ENCODE peak calls at places on chromosomes 12 and 14, in six cellular contexts. One of them, this sample, is unnamed.

GRCh38 chr12:68222336-68222735 is 3.3 kb downstream of the IL26 start:
- DNase-seq in heart right ventricle: no peak
- DNase-seq in IMR-90: peak; percentile 58
- DNase-seq in nephron progenitor cell: no peak
- DNase-seq in epithelial cell of esophagus: peak; percentile 76
- DNase-seq in GM12864: no peak
- DNase-seq in this sample: no peak

GRCh38 chr12:64883264-64884163 is 59.1 kb downstream of the TBC1D30 start:
- DNase-seq in heart right ventricle: no peak
- DNase-seq in IMR-90: no peak
- DNase-seq in nephron progenitor cell: no peak
- DNase-seq in epithelial cell of esophagus: no peak
- DNase-seq in GM12864: no peak
- DNase-seq in this sample: no peak

GRCh38 chr12:9669534-9669933 is at the start of gene CLEC2D:
- DNase-seq in heart right ventricle: no peak
- DNase-seq in IMR-90: no peak
- DNase-seq in nephron progenitor cell: no peak
- DNase-seq in epithelial cell of esophagus: no peak
- DNase-seq in GM12864: peak; percentile 94
- DNase-seq in this sample: no peak

GRCh38 chr12:23585782-23586163 is 363.7 kb downstream of the SOX5 start:
- DNase-seq in heart right ventricle: no peak
- DNase-seq in IMR-90: no peak
- DNase-seq in nephron progenitor cell: no peak
- DNase-seq in epithelial cell of esophagus: no peak
- DNase-seq in GM12864: no peak
- DNase-seq in this sample: no peak

GRCh38 chr12:50590869-50591268 is 86.1 kb downstream of the DIP2B start:
- DNase-seq in heart right ventricle: no peak
- DNase-seq in IMR-90: no peak
- DNase-seq in nephron progenitor cell: no peak
- DNase-seq in epithelial cell of esophagus: no peak
- DNase-seq in GM12864: no peak
- DNase-seq in this sample: no peak

GRCh38 chr12:58541300-58541690 is 379.0 kb downstream of the LRIG3 start:
- DNase-seq in heart right ventricle: no peak
- DNase-seq in IMR-90: peak; percentile 10
- DNase-seq in nephron progenitor cell: no peak
- DNase-seq in epithelial cell of esophagus: no peak
- DNase-seq in GM12864: no peak
- DNase-seq in this sample: no peak

GRCh38 chr14:61841145-61841544 is 78.9 kb downstream of the SNAPC1 start:
- DNase-seq in heart right ventricle: no peak
- DNase-seq in IMR-90: no peak
- DNase-seq in nephron progenitor cell: no peak
- DNase-seq in epithelial cell of esophagus: no peak
- DNase-seq in GM12864: no peak
- DNase-seq in this sample: no peak

GRCh38 chr12:75525263-75525662 is 13.9 kb upstream of the KRR1 start:
- DNase-seq in heart right ventricle: no peak
- DNase-seq in IMR-90: peak; percentile 36
- DNase-seq in nephron progenitor cell: no peak
- DNase-seq in epithelial cell of esophagus: no peak
- DNase-seq in GM12864: no peak
- DNase-seq in this sample: no peak

GRCh38 chr14:73744874-73745529 is 30.8 kb upstream of the PNMA1 start:
- DNase-seq in heart right ventricle: no peak
- DNase-seq in IMR-90: no peak
- DNase-seq in nephron progenitor cell: no peak
- DNase-seq in epithelial cell of esophagus: peak; percentile 90
- DNase-seq in GM12864: no peak
- DNase-seq in this sample: no peak

GRCh38 chr14:63752449-63753169 is 24.7 kb upstream of the SGPP1 start:
- DNase-seq in heart right ventricle: peak; percentile 17
- DNase-seq in IMR-90: peak; percentile 58
- DNase-seq in nephron progenitor cell: no peak
- DNase-seq in epithelial cell of esophagus: peak; percentile 20
- DNase-seq in GM12864: no peak
- DNase-seq in this sample: no peak

GRCh38 chr12:114096461-114096860 is 130.3 kb upstream of the RBM19 start:
- DNase-seq in heart right ventricle: no peak
- DNase-seq in IMR-90: peak; percentile 31
- DNase-seq in nephron progenitor cell: no peak
- DNase-seq in epithelial cell of esophagus: no peak
- DNase-seq in GM12864: no peak
- DNase-seq in this sample: no peak

GRCh38 chr14:55245657-55246268 is 25.5 kb upstream of the FBXO34 start:
- DNase-seq in heart right ventricle: no peak
- DNase-seq in IMR-90: peak; percentile 42
- DNase-seq in nephron progenitor cell: no peak
- DNase-seq in epithelial cell of esophagus: peak; percentile 51
- DNase-seq in GM12864: no peak
- DNase-seq in this sample: no peak

GRCh38 chr14:35492569-35493014 is 41.4 kb upstream of the INSM2 start:
- DNase-seq in heart right ventricle: no peak
- DNase-seq in IMR-90: no peak
- DNase-seq in nephron progenitor cell: no peak
- DNase-seq in epithelial cell of esophagus: no peak
- DNase-seq in GM12864: no peak
- DNase-seq in this sample: no peak

GRCh38 chr14:76152333-76152681 is 585 bp downstream of the GPATCH2L start:
- DNase-seq in heart right ventricle: peak; percentile 66
- DNase-seq in IMR-90: peak; percentile 91
- DNase-seq in nephron progenitor cell: peak; percentile 59
- DNase-seq in epithelial cell of esophagus: peak; percentile 91
- DNase-seq in GM12864: peak; percentile 62
- DNase-seq in this sample: peak; percentile 60

GRCh38 chr14:53951661-53952265 is 4.9 kb downstream of the BMP4 start:
- DNase-seq in heart right ventricle: no peak
- DNase-seq in IMR-90: no peak
- DNase-seq in nephron progenitor cell: peak; percentile 63
- DNase-seq in epithelial cell of esophagus: no peak
- DNase-seq in GM12864: no peak
- DNase-seq in this sample: peak; percentile 20

GRCh38 chr12:113462880-113463745 is 8.6 kb downstream of the LHX5 start:
- DNase-seq in heart right ventricle: no peak
- DNase-seq in IMR-90: no peak
- DNase-seq in nephron progenitor cell: peak; percentile 53
- DNase-seq in epithelial cell of esophagus: no peak
- DNase-seq in GM12864: no peak
- DNase-seq in this sample: peak; percentile 50

GRCh38 chr12:116436561-116437249 is 122.5 kb upstream of the MAP1LC3B2 start:
- DNase-seq in heart right ventricle: no peak
- DNase-seq in IMR-90: no peak
- DNase-seq in nephron progenitor cell: no peak
- DNase-seq in epithelial cell of esophagus: no peak
- DNase-seq in GM12864: no peak
- DNase-seq in this sample: no peak

GRCh38 chr12:102120886-102121285 is 903 bp downstream of the PARPBP start:
- DNase-seq in heart right ventricle: no peak
- DNase-seq in IMR-90: peak; percentile 29
- DNase-seq in nephron progenitor cell: no peak
- DNase-seq in epithelial cell of esophagus: peak; percentile 66
- DNase-seq in GM12864: no peak
- DNase-seq in this sample: no peak

GRCh38 chr12:99386907-99387306 is 260.6 kb upstream of the GARIN6 start:
- DNase-seq in heart right ventricle: no peak
- DNase-seq in IMR-90: peak; percentile 8
- DNase-seq in nephron progenitor cell: no peak
- DNase-seq in epithelial cell of esophagus: peak; percentile 55
- DNase-seq in GM12864: peak; percentile 25
- DNase-seq in this sample: no peak

GRCh38 chr14:88993946-88994345 is 169.5 kb downstream of the TTC8 start:
- DNase-seq in heart right ventricle: no peak
- DNase-seq in IMR-90: peak; percentile 76
- DNase-seq in nephron progenitor cell: no peak
- DNase-seq in epithelial cell of esophagus: peak; percentile 79
- DNase-seq in GM12864: no peak
- DNase-seq in this sample: no peak

GRCh38 chr12:90909069-90909676 is 45.8 kb downstream of the CCER1 start:
- DNase-seq in heart right ventricle: peak; percentile 16
- DNase-seq in IMR-90: peak; percentile 67
- DNase-seq in nephron progenitor cell: peak; percentile 30
- DNase-seq in epithelial cell of esophagus: peak; percentile 59
- DNase-seq in GM12864: no peak
- DNase-seq in this sample: peak; percentile 38

DNA sequence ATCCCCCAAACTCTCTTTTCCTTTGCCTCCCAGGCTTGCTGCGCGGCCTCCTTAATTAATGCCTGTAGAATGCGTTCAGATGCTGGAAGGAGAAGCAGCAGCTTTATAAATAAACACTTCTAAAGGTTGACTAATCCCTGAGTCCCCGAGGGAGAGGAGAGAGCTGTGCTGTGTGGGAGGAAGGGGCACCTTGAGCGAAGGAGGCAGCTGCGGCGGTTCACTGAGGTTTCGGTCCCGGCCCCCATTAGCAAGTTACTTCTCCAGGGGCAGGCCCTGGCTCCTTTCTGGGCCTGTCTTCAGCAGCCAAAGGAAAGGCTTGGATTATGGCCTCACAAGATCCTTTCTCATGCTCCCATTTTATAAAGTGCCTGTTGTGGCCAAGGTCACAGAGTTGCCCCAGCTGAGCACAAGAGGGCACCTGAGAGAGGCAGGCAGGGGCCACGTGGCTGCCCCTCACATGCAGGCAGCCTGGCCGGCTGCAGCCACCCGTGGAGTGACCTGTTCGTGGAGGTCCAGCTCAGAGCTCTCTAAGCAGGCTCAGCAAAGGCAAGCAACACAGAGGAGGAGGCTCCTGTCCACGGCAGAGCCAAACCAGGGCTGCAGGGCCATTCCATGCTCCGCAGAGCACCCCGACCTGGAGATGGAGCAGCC is 15.0 kb upstream of the CACNA2D4 start:
- DNase-seq in heart right ventricle: no peak
- DNase-seq in IMR-90: peak; percentile 81
- DNase-seq in nephron progenitor cell: peak; percentile 37
- DNase-seq in epithelial cell of esophagus: no peak
- DNase-seq in GM12864: no peak
- DNase-seq in this sample: no peak
- TF ChIP-seq CTCF in heart right ventricle: no peak
- TF ChIP-seq CTCF in IMR-90: no peak
- TF ChIP-seq CTCF in nephron progenitor cell: no peak
- TF ChIP-seq CTCF in epithelial cell of esophagus: no peak
- TF ChIP-seq CTCF in GM12864: peak; percentile 9
- TF ChIP-seq CTCF in this sample: no peak

DNA sequence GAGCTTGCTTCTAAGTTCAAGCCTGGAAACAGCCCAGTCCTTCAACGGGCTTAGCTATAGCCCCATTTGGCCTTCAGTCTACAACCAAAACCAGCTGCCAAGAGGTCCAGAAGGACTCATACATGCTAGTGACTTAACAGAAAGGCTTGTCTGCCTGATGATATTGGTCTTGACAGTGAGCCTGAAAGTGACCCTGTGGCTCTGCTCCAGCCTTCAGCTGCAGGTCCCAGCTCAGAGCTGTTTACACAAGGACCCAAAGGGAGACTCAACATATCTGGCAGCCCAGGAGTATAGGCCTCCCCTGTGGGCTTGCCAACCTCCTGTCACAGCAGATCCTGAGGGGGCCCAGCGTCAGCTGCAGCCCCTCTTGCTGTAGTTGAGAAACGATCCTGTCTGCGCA is 27.5 kb downstream of the COX16 start:
- DNase-seq in heart right ventricle: no peak
- DNase-seq in IMR-90: no peak
- DNase-seq in nephron progenitor cell: no peak
- DNase-seq in epithelial cell of esophagus: no peak
- DNase-seq in GM12864: no peak
- DNase-seq in this sample: no peak
- TF ChIP-seq CTCF in heart right ventricle: no peak
- TF ChIP-seq CTCF in IMR-90: no peak
- TF ChIP-seq CTCF in nephron progenitor cell: no peak
- TF ChIP-seq CTCF in epithelial cell of esophagus: no peak
- TF ChIP-seq CTCF in GM12864: no peak
- TF ChIP-seq CTCF in this sample: no peak

GRCh38 chr14:33899723-33900341 is 51.0 kb downstream of the EGLN3 start:
- DNase-seq in heart right ventricle: no peak
- DNase-seq in IMR-90: no peak
- DNase-seq in nephron progenitor cell: no peak
- DNase-seq in epithelial cell of esophagus: no peak
- DNase-seq in GM12864: no peak
- DNase-seq in this sample: no peak

GRCh38 chr14:33903369-33903768 is 47.5 kb downstream of the EGLN3 start:
- DNase-seq in heart right ventricle: no peak
- DNase-seq in IMR-90: no peak
- DNase-seq in nephron progenitor cell: no peak
- DNase-seq in epithelial cell of esophagus: no peak
- DNase-seq in GM12864: no peak
- DNase-seq in this sample: no peak

GRCh38 chr14:33902363-33902762 is 48.5 kb downstream of the EGLN3 start:
- DNase-seq in heart right ventricle: no peak
- DNase-seq in IMR-90: no peak
- DNase-seq in nephron progenitor cell: no peak
- DNase-seq in epithelial cell of esophagus: no peak
- DNase-seq in GM12864: no peak
- DNase-seq in this sample: no peak

GRCh38 chr14:33900706-33901105 is 50.2 kb downstream of the EGLN3 start:
- DNase-seq in heart right ventricle: no peak
- DNase-seq in IMR-90: no peak
- DNase-seq in nephron progenitor cell: no peak
- DNase-seq in epithelial cell of esophagus: no peak
- DNase-seq in GM12864: no peak
- DNase-seq in this sample: no peak

GRCh38 chr14:33901429-33902155 is 49.3 kb downstream of the EGLN3 start:
- DNase-seq in heart right ventricle: no peak
- DNase-seq in IMR-90: no peak
- DNase-seq in nephron progenitor cell: no peak
- DNase-seq in epithelial cell of esophagus: no peak
- DNase-seq in GM12864: no peak
- DNase-seq in this sample: no peak
- TF ChIP-seq CTCF in heart right ventricle: no peak
- TF ChIP-seq CTCF in IMR-90: no peak
- TF ChIP-seq CTCF in nephron progenitor cell: no peak
- TF ChIP-seq CTCF in epithelial cell of esophagus: no peak
- TF ChIP-seq CTCF in GM12864: no peak
- TF ChIP-seq CTCF in this sample: no peak

DNA sequence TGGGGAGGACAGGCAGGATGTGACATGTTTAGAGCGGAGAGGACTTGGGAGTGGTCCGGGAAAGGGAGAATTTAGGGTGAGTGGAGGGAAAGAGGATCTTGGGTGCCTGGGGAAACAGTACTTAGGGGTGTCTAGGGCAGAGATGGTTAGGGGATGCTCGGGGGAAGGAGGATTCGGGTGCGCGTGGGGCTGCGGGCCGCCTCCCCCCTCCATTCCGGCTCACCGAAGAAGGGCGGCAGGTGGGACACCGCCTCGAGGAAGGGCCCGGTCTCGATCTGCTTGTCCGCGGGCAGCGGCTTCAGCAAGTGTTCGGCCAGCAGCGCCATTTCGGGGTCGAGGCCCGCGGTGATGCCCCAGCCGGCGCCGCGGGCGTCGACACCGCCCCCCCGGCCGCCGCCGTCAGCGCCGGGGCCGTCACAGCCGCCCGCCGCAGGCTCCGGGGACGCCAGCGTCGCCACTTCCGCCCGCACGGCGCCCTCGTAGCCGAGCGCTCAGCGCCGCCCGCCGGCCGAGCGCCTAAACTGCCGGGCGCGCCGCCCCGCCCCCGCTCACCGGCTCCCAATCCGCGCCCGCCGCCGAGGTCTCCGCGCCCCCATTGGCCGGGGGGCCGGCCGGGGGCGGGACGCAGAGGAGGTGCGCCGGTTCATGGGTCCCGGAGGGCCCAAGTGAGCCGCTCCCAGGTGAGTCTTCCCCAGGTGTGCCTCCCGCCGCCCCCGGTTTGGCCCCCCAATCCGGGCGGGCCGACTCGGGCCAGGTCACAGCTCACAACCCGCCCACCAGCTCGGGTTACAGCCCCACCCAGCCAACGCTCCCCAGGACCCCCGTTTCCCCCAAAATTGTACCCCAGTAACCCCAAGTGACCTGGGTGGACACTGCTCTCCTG is at the start of gene GLTP:
- DNase-seq in heart right ventricle: peak; percentile 81
- DNase-seq in IMR-90: peak; percentile 63
- DNase-seq in nephron progenitor cell: peak; percentile 90
- DNase-seq in epithelial cell of esophagus: peak; percentile 91
- DNase-seq in GM12864: no peak
- DNase-seq in this sample: peak; percentile 90
- TF ChIP-seq CTCF in heart right ventricle: peak; percentile 56
- TF ChIP-seq CTCF in IMR-90: peak; percentile 89
- TF ChIP-seq CTCF in nephron progenitor cell: no peak
- TF ChIP-seq CTCF in epithelial cell of esophagus: no peak
- TF ChIP-seq CTCF in GM12864: peak; percentile 58
- TF ChIP-seq CTCF in this sample: peak; percentile 47

This sample was measured in glutamatergic neuron.